ENCODE peak calls at places on chromosomes 6 and 20, in six cellular contexts. R is AG10803, B is PC-3, S is sigmoid colon, U is OCI-LY7, F is ascending aorta. J is an unnamed sample.

GRCh38 chr6:27757307-27757706 is 154.9 kb downstream of the OR2B2 start:
- DNase-seq in U (no peak), S (no peak), F (no peak), R (no peak), B (no peak), J (peak; percentile 60)

GRCh38 chr20:31722388-31723281 is at the start of gene BCL2L1:
- DNase-seq in F (peak; percentile 54), B (peak; percentile 84), U (peak; percentile 75), S (peak; percentile 94), R (peak; percentile 87), J (peak; percentile 79)

GRCh38 chr6:69861986-69862385 is 4.4 kb upstream of the COL19A1 start:
- DNase-seq in S (no peak), B (no peak), R (no peak), F (no peak), U (no peak), J (no peak)

GRCh38 chr6:117907600-117908245 is 659 bp downstream of the SLC35F1 start:
- DNase-seq in U (no peak), F (no peak), B (no peak), R (no peak), S (no peak), J (no peak)

GRCh38 chr20:23668477-23668951 is 20.3 kb downstream of the CST4 start:
- DNase-seq in U (peak; percentile 53), R (peak; percentile 39), S (peak; percentile 74), F (no peak), B (peak; percentile 83), J (peak; percentile 66)

GRCh38 chr20:52481443-52481842 is 289.9 kb upstream of the ZFP64 start:
- DNase-seq in R (no peak), U (no peak), S (no peak), F (no peak), B (no peak), J (no peak)

GRCh38 chr6:71482742-71483141 is 194.1 kb downstream of the OGFRL1 start:
- DNase-seq in S (no peak), F (no peak), U (no peak), R (no peak), B (peak; percentile 36), J (peak; percentile 11)

GRCh38 chr6:168336967-168337366 is 17.4 kb upstream of the DACT2 start:
- DNase-seq in S (no peak), F (no peak), U (no peak), R (no peak), B (no peak), J (no peak)

GRCh38 chr6:167968091-167968490 is 29.4 kb upstream of the KIF25 start:
- DNase-seq in U (peak; percentile 37), S (no peak), R (no peak), F (no peak), B (peak; percentile 31), J (no peak)

GRCh38 chr20:39105551-39105950 is 143.4 kb downstream of the DHX35 start:
- DNase-seq in R (no peak), F (no peak), S (no peak), B (no peak), U (no peak), J (peak; percentile 22)
- TF ChIP-seq CTCF in R (no peak), F (no peak), S (no peak), B (peak; percentile 35), U (peak; percentile 62), J (no peak)

GRCh38 chr6:29263001-29263400 is 38.5 kb upstream of the OR14J1 start:
- DNase-seq in F (no peak), U (no peak), S (no peak), B (no peak), R (no peak), J (no peak)
- H3K4me3 ChIP-seq in F (no peak overlapping the region), U (no peak overlapping the region), S (no peak overlapping the region), B (no peak overlapping the region), R (no peak overlapping the region), J (no peak overlapping the region)

DNA sequence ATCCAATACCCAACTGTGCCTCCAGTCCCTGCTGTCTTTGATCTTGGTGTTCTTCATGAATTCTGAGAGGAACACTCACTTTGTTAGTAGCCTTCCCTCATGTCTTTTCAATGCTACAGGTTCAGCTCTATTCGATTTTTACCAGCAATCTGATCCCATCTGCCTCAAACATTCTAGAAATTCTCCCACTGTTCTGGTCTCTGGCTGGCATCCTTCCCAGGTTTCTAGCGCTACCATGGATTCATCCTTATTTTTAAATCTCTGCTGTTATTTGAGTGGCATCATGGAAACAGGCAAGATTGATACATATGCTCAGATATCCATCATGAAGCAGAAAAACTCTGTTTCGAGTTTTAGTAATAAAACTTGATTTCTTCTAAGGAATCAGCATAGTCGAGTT is 94.7 kb downstream of the GRM1 start:
- DNase-seq in U (no peak), S (no peak), R (no peak), F (no peak), B (no peak), J (no peak)
- TF ChIP-seq CTCF in U (no peak), S (no peak), R (no peak), F (no peak), B (no peak), J (no peak)

GRCh38 chr20:62160876-62161275 is 17.3 kb downstream of the SS18L1 start:
- DNase-seq in R (no peak), F (no peak), S (no peak), B (no peak), U (no peak), J (no peak)
- H3K4me3 ChIP-seq in R (no peak overlapping the region), F (no peak overlapping the region), S (no peak overlapping the region), B (no peak overlapping the region), U (no peak overlapping the region), J (no peak overlapping the region)

GRCh38 chr20:54199283-54199682 is 8.6 kb upstream of the PFDN4 start:
- DNase-seq in R (no peak), F (no peak), S (no peak), U (no peak), B (no peak), J (no peak)

GRCh38 chr20:54195483-54196472 is 12.1 kb upstream of the PFDN4 start:
- DNase-seq in S (no peak), F (no peak), R (no peak), B (no peak), U (peak; percentile 18), J (peak; percentile 44)

GRCh38 chr20:54199721-54200176 is 8.1 kb upstream of the PFDN4 start:
- DNase-seq in R (peak; percentile 74), B (peak; percentile 95), F (no peak), U (peak; percentile 64), S (peak; percentile 78), J (peak; percentile 78)

GRCh38 chr20:54200487-54201267 is 7.2 kb upstream of the PFDN4 start:
- DNase-seq in S (no peak), B (peak; percentile 73), R (no peak), U (no peak), F (no peak), J (no peak)

DNA sequence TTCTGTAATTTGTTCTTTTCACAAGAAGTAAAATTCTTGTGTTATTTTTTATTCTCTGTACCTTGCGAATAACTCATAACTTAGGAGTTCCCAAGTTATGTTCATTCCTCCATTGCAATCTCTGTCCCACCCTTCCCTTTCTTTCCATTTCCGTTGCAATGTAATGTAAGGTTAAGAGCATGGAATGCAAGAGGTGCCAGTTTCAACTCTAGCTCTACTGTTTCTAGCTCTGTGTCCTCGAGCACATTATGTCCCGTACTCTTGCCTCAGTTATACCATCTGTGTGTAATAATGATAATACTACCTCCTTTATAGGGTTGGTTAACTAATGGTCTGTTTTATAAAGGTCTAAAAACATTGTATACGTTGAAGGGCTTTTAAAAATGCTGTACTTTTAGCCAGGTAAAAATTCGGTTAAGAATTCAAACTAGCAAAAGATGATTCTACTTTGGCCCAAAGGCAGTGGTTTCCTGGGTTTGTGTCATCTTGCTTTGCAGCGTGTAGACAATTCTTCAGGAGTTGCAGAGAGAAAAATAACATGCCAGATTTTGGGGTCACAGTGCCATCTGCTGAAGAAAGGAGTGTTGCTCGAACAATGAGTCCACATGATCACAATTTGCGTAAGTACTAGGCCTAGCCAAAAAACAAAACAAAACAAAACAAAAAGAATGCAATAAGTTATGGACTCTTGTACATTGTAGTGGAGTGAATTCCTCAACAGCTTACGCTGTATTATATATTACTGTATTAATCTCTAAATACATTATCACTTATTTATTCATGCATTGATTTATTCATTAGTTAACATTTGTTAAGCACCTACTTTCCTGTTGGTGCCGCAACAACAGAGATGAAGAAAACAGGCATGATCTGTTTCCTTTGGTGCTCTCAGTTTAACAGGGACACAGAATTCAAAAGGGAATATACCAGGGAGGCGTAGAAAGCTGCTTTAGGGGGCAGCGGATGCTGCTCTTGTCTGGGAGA is 10.0 kb upstream of the PFDN4 start:
- DNase-seq in S (no peak), B (peak; percentile 93), U (peak; percentile 21), F (no peak), R (peak; percentile 88), J (peak; percentile 34)
- TF ChIP-seq CTCF in S (no peak), B (peak; percentile 88), U (peak; percentile 61), F (no peak), R (peak; percentile 65), J (no peak)